ENCODE peak calls at places on chromosomes 6 and 20, in six cellular contexts. U is H9, Y is mesendoderm, L is IMR-90, T is H1, I is mesenchymal stem cell. A is an unnamed sample.

GRCh38 chr6:126664271-126664670 is 324.4 kb downstream of the CENPW start:
- DNase-seq in T (no peak), U (no peak), I (no peak), L (no peak), Y (no peak), A (no peak)

GRCh38 chr6:35453236-35453635 is 1.1 kb downstream of the FANCE start:
- DNase-seq in U (no peak), Y (no peak), L (no peak), I (no peak), T (no peak), A (no peak)

GRCh38 chr6:28988536-28989415 is 16.3 kb downstream of the ZNF311 start:
- DNase-seq in L (peak; percentile 61), U (peak; percentile 95), I (peak; percentile 56), Y (peak; percentile 97), T (peak; percentile 92), A (peak; percentile 75)

GRCh38 chr20:50014570-50015562 is 32.1 kb downstream of the SNAI1 start:
- DNase-seq in I (no peak), T (no peak), L (no peak), U (no peak), Y (peak; percentile 82), A (no peak)

GRCh38 chr20:10673176-10673830 is 496 bp downstream of the JAG1 start:
- DNase-seq in L (no peak), T (no peak), Y (no peak), U (peak; percentile 67), I (no peak), A (no peak)

GRCh38 chr6:40054186-40054585 is 119.9 kb upstream of the MOCS1 start:
- DNase-seq in L (no peak), Y (no peak), U (no peak), T (no peak), I (no peak), A (no peak)

GRCh38 chr6:157099912-157100593 is 223.3 kb downstream of the TMEM242 start:
- DNase-seq in U (no peak), I (no peak), L (no peak), T (no peak), Y (no peak), A (no peak)

GRCh38 chr20:63749597-63750508 is 10.3 kb downstream of the SLC2A4RG start:
- DNase-seq in U (no peak), L (no peak), Y (no peak), I (no peak), T (no peak), A (no peak)

GRCh38 chr6:118504611-118505010 is 43.5 kb upstream of the PLN start:
- DNase-seq in L (no peak), I (no peak), U (no peak), Y (no peak), T (no peak), A (no peak)
- H4K8ac ChIP-seq in L (no peak overlapping the region), I (no peak overlapping the region), U (no peak overlapping the region), Y (no peak overlapping the region), T (no peak overlapping the region), A (no peak overlapping the region)

GRCh38 chr6:166338854-166339253 is 3.5 kb downstream of the SFT2D1 start:
- DNase-seq in L (no peak), Y (no peak), I (no peak), T (no peak), U (no peak), A (no peak)

GRCh38 chr6:166333172-166333995 is 9.0 kb downstream of the SFT2D1 start:
- DNase-seq in U (no peak), L (no peak), Y (no peak), I (no peak), T (no peak), A (no peak)

GRCh38 chr6:166334878-166335277 is 7.5 kb downstream of the SFT2D1 start:
- DNase-seq in L (no peak), Y (no peak), I (no peak), U (no peak), T (no peak), A (no peak)

GRCh38 chr6:166335378-166336366 is 6.7 kb downstream of the SFT2D1 start:
- DNase-seq in T (no peak), Y (no peak), L (no peak), U (no peak), I (no peak), A (no peak)

GRCh38 chr6:166336847-166337246 is 5.5 kb downstream of the SFT2D1 start:
- DNase-seq in L (no peak), Y (no peak), T (no peak), I (no peak), U (no peak), A (no peak)
- H3K18ac ChIP-seq in L (no peak overlapping the region), Y (no peak overlapping the region), T (no peak overlapping the region), I (no peak overlapping the region), U (no peak overlapping the region), A (no peak overlapping the region)

GRCh38 chr20:44209691-44210421 is 715 bp downstream of the OSER1 start:
- DNase-seq in U (no peak), L (peak; percentile 35), T (no peak), Y (peak; percentile 69), I (peak; percentile 64), A (peak; percentile 47)
- H3K23ac ChIP-seq in U (no peak overlapping the region), L (peak overlapping the region; percentile 96), T (no peak overlapping the region), Y (no peak overlapping the region), I (no peak overlapping the region), A (peak overlapping the region; percentile 86)

GRCh38 chr6:158698876-158699440 is 49.1 kb downstream of the SYTL3 start:
- DNase-seq in I (peak; percentile 11), L (peak; percentile 61), U (no peak), T (no peak), Y (no peak), A (no peak)
- H4K8ac ChIP-seq in I (no peak overlapping the region), L (no peak overlapping the region), U (no peak overlapping the region), T (no peak overlapping the region), Y (no peak overlapping the region), A (no peak overlapping the region)

DNA sequence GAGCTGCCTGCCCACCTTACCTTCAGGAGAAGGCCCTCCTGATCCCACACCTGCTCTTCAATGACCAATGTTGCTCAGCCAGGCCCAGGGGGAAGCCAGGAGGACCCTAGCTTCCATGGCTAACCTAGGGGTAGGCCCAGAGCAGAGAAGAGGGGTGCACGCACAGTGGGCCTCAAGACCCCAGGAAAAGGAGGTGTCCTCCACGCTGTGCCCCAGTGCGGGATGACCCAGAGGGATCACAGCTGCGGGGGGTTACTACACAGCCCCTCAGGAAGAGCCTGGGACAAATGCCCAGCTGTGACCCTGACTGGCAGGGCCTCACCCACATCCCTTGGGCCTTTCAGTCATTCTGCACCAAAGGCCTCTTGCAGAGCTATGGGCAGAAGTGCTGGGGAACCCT is 31.6 kb upstream of the APMAP start:
- DNase-seq in U (no peak), L (no peak), Y (no peak), I (no peak), T (no peak), A (no peak)
- H3K18ac ChIP-seq in U (no peak overlapping the region), L (no peak overlapping the region), Y (no peak overlapping the region), I (no peak overlapping the region), T (no peak overlapping the region), A (peak overlapping the region; percentile 32)

DNA sequence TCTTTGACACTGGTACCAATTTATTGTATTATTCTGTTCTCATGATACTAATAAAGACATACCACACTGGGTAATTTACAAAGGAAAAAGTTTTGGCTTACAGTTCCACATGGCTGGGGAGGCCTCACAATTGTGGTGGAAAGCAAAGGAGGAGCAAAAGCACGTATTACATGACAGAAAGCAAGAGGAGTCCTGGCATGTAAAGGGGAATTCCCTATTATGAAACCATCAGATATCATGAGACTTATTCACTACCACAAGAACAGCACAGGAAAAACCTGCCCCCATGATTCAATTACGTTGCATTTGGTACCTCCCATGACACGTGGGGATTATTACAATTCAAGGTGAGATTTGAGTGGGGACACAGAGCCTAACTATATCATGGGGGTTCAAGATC is 43.4 kb downstream of the SLC22A2 start:
- DNase-seq in Y (no peak), L (no peak), I (no peak), U (no peak), T (no peak), A (no peak)
- H3K23ac ChIP-seq in Y (no peak overlapping the region), L (no peak overlapping the region), I (no peak overlapping the region), U (no peak overlapping the region), T (no peak overlapping the region), A (no peak overlapping the region)

DNA sequence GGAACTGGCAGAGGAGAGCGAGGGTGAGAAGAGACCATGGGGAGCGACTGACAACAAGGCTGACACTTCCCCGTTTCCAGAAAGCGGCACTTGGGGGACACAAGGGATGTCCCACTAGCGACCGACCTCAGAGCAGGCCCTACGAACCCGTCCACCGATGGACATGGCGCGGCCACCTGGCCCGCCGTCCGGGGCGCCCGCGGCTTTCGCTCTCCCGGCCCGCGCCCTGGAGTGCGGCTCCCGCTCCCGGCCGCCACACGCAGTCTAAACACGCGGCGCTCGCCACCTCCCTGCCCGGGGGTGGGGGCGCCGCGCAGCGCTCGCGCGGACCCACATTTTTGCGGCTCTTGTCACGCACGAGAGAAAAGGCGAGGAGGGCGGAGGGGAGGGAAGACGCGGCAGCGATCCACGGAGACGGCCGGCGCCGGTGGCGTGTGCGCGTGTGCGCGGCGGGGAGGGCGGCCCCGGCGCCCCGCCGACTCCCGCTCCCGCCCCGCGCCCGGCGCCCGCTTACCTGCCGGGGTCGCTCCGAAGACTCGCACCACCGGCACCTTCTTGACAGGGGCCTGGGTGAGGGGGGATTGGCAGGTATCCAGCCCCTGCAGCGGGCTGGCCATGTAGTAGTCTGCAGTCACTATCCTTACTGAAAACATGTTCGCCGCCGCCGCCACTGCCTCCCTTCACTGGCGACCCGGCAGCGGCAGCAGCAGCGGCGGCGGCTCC is 621 bp downstream of the REV3L start:
- DNase-seq in Y (no peak), U (no peak), L (peak; percentile 28), T (no peak), I (peak; percentile 71), A (no peak)
- H4K8ac ChIP-seq in Y (no peak overlapping the region), U (no peak overlapping the region), L (peak overlapping the region; percentile 29), T (no peak overlapping the region), I (peak overlapping the region; percentile 72), A (no peak overlapping the region)

DNA sequence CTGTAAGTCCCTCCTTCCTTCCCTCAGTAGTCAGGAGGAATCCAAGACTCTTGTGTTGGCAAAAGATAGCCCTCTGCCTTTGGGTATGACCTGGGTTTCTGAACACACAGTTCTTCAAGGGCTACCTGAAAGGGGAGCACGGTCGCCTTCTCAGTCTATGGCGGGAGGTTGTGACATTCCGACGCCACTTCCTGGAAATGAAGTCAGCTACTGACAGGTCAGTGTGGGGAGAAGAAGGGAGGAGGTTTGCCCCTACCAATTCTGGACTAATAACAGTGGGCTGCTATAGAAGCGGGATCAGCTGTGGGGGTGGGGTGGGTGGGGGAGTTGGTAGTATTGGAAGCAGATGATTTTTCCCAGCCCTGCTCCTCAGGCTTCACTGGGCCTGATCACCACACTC is 11.5 kb downstream of the CEP250 start:
- DNase-seq in U (no peak), I (no peak), L (no peak), Y (peak; percentile 16), T (no peak), A (no peak)
- H3K18ac ChIP-seq in U (no peak overlapping the region), I (no peak overlapping the region), L (no peak overlapping the region), Y (no peak overlapping the region), T (no peak overlapping the region), A (peak overlapping the region; percentile 29)

GRCh38 chr6:21264288-21264818 is 329.2 kb upstream of the SOX4 start:
- DNase-seq in L (no peak), U (no peak), I (no peak), T (no peak), Y (no peak), A (no peak)
- H3K23ac ChIP-seq in L (no peak overlapping the region), U (no peak overlapping the region), I (no peak overlapping the region), T (no peak overlapping the region), Y (no peak overlapping the region), A (no peak overlapping the region)

DNA sequence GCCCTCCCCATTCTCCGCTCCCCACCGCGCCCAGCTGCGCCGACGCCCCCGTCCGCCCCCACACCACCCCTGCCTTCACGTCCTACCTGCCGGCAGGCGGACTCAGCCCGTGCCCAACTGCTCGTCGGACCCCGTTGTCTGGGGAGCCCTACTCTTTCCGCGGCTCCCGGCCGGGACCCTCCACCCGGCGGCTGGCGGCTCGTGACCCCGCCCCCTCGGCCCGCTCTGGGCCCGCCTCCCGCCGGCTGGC is at the start of gene SERAC1:
- DNase-seq in L (no peak), I (no peak), U (no peak), T (no peak), Y (no peak), A (peak; percentile 92)
- H4K8ac ChIP-seq in L (peak within 1 kb of the TSS; percentile 84), I (peak within 1 kb of the TSS; percentile 96), U (no peak within 1 kb of the TSS), T (peak within 1 kb of the TSS; percentile 88), Y (peak within 1 kb of the TSS; percentile 100), A (peak within 1 kb of the TSS; percentile 17)

A was measured in neuronal stem cell.